ENCODE peak calls at places on chromosome 16, in six cellular contexts. D is GM03348; Q is EH; W is CD8-positive, alpha-beta T cell; K is A673; B is tibial artery. R is an unnamed sample.

GRCh38 chr16:68309798-68310197 is 948 bp downstream of the SLC7A6OS start:
- DNase-seq in D (no peak), Q (no peak), W (no peak), K (no peak), B (no peak), R (no peak)

GRCh38 chr16:89370081-89370511 is 120.3 kb downstream of the ANKRD11 start:
- DNase-seq in D (peak), Q (peak), W (no peak), K (no peak), B (no peak), R (no peak)

GRCh38 chr16:68369168-68369567 is 58.3 kb downstream of the PRMT7 start:
- DNase-seq in D (no peak), Q (no peak), W (no peak), K (no peak), B (no peak), R (no peak)

GRCh38 chr16:57504001-57504400 is 17.7 kb upstream of the DOK4 start:
- DNase-seq in D (no peak), Q (no peak), W (no peak), K (no peak), B (no peak), R (no peak)

GRCh38 chr16:278863-279366 is 1.5 kb upstream of the ARHGDIG start:
- DNase-seq in D (no peak), Q (peak), W (no peak), K (peak), B (no peak), R (no peak)

GRCh38 chr16:17339764-17340541 is 130.8 kb downstream of the XYLT1 start:
- DNase-seq in D (peak), Q (peak), W (no peak), K (no peak), B (no peak), R (no peak)

GRCh38 chr16:1865902-1866690 is 5.9 kb downstream of the MEIOB start:
- DNase-seq in D (no peak), Q (no peak), W (no peak), K (no peak), B (no peak), R (no peak)

GRCh38 chr16:917591-918061 is 53.2 kb downstream of the LMF1 start:
- DNase-seq in D (no peak), Q (no peak), W (no peak), K (no peak), B (no peak), R (no peak)

GRCh38 chr16:69273009-69273408 is 38.1 kb upstream of the VPS4A start:
- DNase-seq in D (no peak), Q (peak), W (no peak), K (no peak), B (no peak), R (no peak)

GRCh38 chr16:81384006-81384405 is 60.6 kb upstream of the CMIP start:
- DNase-seq in D (no peak), Q (peak), W (no peak), K (peak), B (no peak), R (no peak)

GRCh38 chr16:56197227-56197992 is 6.1 kb downstream of the GNAO1 start:
- DNase-seq in D (no peak), Q (no peak), W (no peak), K (no peak), B (no peak), R (no peak)

GRCh38 chr16:1763521-1764511 is 7.5 kb downstream of the NME3 start:
- DNase-seq in D (no peak), Q (peak), W (no peak), K (peak), B (no peak), R (no peak)

GRCh38 chr16:86029131-86029741 is 130.3 kb downstream of the IRF8 start:
- DNase-seq in D (no peak), Q (peak), W (no peak), K (peak), B (peak), R (no peak)

GRCh38 chr16:71263581-71263980 is 25.6 kb downstream of the CMTR2 start:
- DNase-seq in D (no peak), Q (peak), W (no peak), K (no peak), B (no peak), R (no peak)

GRCh38 chr16:27436921-27437650 is 35.1 kb downstream of the IL21R start:
- DNase-seq in D (no peak), Q (no peak), W (no peak), K (no peak), B (no peak), R (no peak)

GRCh38 chr16:53511403-53512280 is 8.6 kb upstream of the AKTIP start:
- DNase-seq in D (no peak), Q (no peak), W (no peak), K (no peak), B (no peak), R (no peak)

GRCh38 chr16:27367463-27368357 is 34.3 kb upstream of the IL21R start:
- DNase-seq in D (peak), Q (peak), W (peak), K (peak), B (peak), R (peak)

GRCh38 chr16:50671644-50672260 is 9.4 kb downstream of the SNX20 start:
- DNase-seq in D (no peak), Q (peak), W (no peak), K (peak), B (no peak), R (no peak)

GRCh38 chr16:3474136-3474779 is 21.0 kb downstream of the C16orf90 start:
- DNase-seq in D (no peak), Q (no peak), W (no peak), K (no peak), B (no peak), R (no peak)

GRCh38 chr16:12159028-12159427 is 182.5 kb downstream of the SNX29 start:
- DNase-seq in D (no peak), Q (no peak), W (no peak), K (no peak), B (no peak), R (no peak)